ENCODE peak calls at places on chromosomes 2 and 18, in nine cellular contexts. Z is body of pancreas; V is stimulated activated CD4-positive, alpha-beta T cell treated with anti-CD3 and anti-CD28 coated beads, Interleukin-1b, Interleukin-23, amount 100 ng/mL, for 24 hours; G is activated CD4-positive, alpha-beta T cell treated with anti-CD3 and anti-CD28 coated beads, Interleukin-2, amount 50 U/mL, for 1 hour; D is GM12878; S is SK-N-DZ; O is BE2C; I is type B pancreatic cell; Y is KG1. R is an unnamed sample.

GRCh38 chr2:99648115-99648850 is 158.5 kb upstream of the REV1 start:
- DNase-seq in Z (no peak), V (no peak), G (no peak), D (no peak), S (no peak), O (no peak), I (no peak), Y (no peak), R (no peak)

GRCh38 chr18:55778731-55779460 is 190.9 kb upstream of the TCF4 start:
- DNase-seq in Z (no peak), V (no peak), G (no peak), D (no peak), S (no peak), O (no peak), I (no peak), Y (peak; percentile 18), R (no peak)

GRCh38 chr2:152573168-152573567 is 144.1 kb downstream of the PRPF40A start:
- DNase-seq in Z (no peak), V (peak; percentile 2), G (no peak), D (peak; percentile 70), S (no peak), O (no peak), I (no peak), Y (no peak), R (peak; percentile 60)

GRCh38 chr18:22551536-22552151 is 133.9 kb upstream of the CTAGE1 start:
- DNase-seq in Z (peak; percentile 30), V (no peak), G (no peak), D (no peak), S (no peak), O (no peak), I (no peak), Y (no peak), R (no peak)

GRCh38 chr2:128091691-128092050 is 671 bp downstream of the UGGT1 start:
- DNase-seq in Z (no peak), V (peak; percentile 1), G (peak; percentile 2), D (no peak), S (no peak), O (no peak), I (no peak), Y (no peak), R (peak; percentile 52)

GRCh38 chr2:239292956-239293355 is 107.9 kb downstream of the HDAC4 start:
- DNase-seq in Z (peak; percentile 4), V (no peak), G (no peak), D (no peak), S (no peak), O (no peak), I (no peak), Y (no peak), R (no peak)

GRCh38 chr2:240925576-240926515 is 19.7 kb downstream of the CROCC2 start:
- DNase-seq in Z (peak; percentile 5), V (no peak), G (no peak), D (no peak), S (no peak), O (peak; percentile 11), I (peak; percentile 68), Y (no peak), R (no peak)

GRCh38 chr2:165803123-165803760 is 9.2 kb upstream of the GALNT3 start:
- DNase-seq in Z (no peak), V (no peak), G (no peak), D (no peak), S (no peak), O (no peak), I (no peak), Y (no peak), R (no peak)

GRCh38 chr2:182330451-182331325 is 96.1 kb downstream of the PDE1A start:
- DNase-seq in Z (no peak), V (no peak), G (no peak), D (no peak), S (no peak), O (no peak), I (no peak), Y (no peak), R (no peak)

GRCh38 chr18:77133920-77134496 is 1.4 kb upstream of the MBP start:
- DNase-seq in Z (no peak), V (no peak), G (no peak), D (no peak), S (no peak), O (peak; percentile 42), I (peak; percentile 48), Y (peak; percentile 32), R (no peak)

GRCh38 chr2:132669854-132670103 is 226 bp downstream of the LYPD1 start:
- DNase-seq in Z (peak; percentile 30), V (no peak), G (no peak), D (no peak), S (no peak), O (no peak), I (no peak), Y (no peak), R (no peak)

GRCh38 chr2:145108959-145109710 is 589.2 kb upstream of the ZEB2 start:
- DNase-seq in Z (no peak), V (no peak), G (no peak), D (no peak), S (no peak), O (no peak), I (no peak), Y (no peak), R (no peak)

GRCh38 chr2:47034973-47035609 is 119.5 kb upstream of the MCFD2 start:
- DNase-seq in Z (peak; percentile 33), V (no peak), G (no peak), D (peak; percentile 33), S (no peak), O (no peak), I (no peak), Y (peak; percentile 22), R (no peak)

GRCh38 chr18:79399275-79400081 is 3.7 kb downstream of the NFATC1 start:
- DNase-seq in Z (no peak), V (no peak), G (peak; percentile 36), D (no peak), S (no peak), O (no peak), I (no peak), Y (no peak), R (no peak)

GRCh38 chr18:76437011-76437410 is 58.0 kb downstream of the ZNF516 start:
- DNase-seq in Z (no peak), V (no peak), G (no peak), D (no peak), S (no peak), O (no peak), I (peak; percentile 44), Y (no peak), R (no peak)

GRCh38 chr2:191666733-191667132 is 11.2 kb upstream of the NABP1 start:
- DNase-seq in Z (no peak), V (no peak), G (no peak), D (peak; percentile 79), S (no peak), O (no peak), I (no peak), Y (no peak), R (no peak)

GRCh38 chr2:119810039-119810630 is 50.4 kb downstream of the PTPN4 start:
- DNase-seq in Z (no peak), V (no peak), G (no peak), D (no peak), S (no peak), O (no peak), I (no peak), Y (no peak), R (no peak)

GRCh38 chr2:96264086-96264485 is 1.7 kb downstream of the TMEM127 start:
- DNase-seq in Z (no peak), V (no peak), G (no peak), D (no peak), S (no peak), O (no peak), I (no peak), Y (no peak), R (no peak)

GRCh38 chr18:8609711-8610441 is 639 bp downstream of the RAB12 start:
- DNase-seq in Z (peak; percentile 23), V (no peak), G (no peak), D (no peak), S (peak; percentile 12), O (peak; percentile 11), I (no peak), Y (peak; percentile 26), R (peak; percentile 61)

GRCh38 chr18:32438173-32438572 is 32.5 kb downstream of the GAREM1 start:
- DNase-seq in Z (peak; percentile 9), V (no peak), G (no peak), D (no peak), S (peak; percentile 62), O (no peak), I (no peak), Y (no peak), R (no peak)

GRCh38 chr2:239831272-239831731 is 193.8 kb downstream of the NDUFA10 start:
- DNase-seq in Z (no peak), V (no peak), G (no peak), D (no peak), S (no peak), O (peak; percentile 39), I (peak; percentile 64), Y (no peak), R (peak; percentile 42)

GRCh38 chr2:37326285-37326684 is 1.7 kb upstream of the PRKD3 start:
- DNase-seq in Z (peak; percentile 34), V (no peak), G (no peak), D (no peak), S (no peak), O (no peak), I (no peak), Y (no peak), R (no peak)

GRCh38 chr2:229572434-229573338 is 141.7 kb downstream of the DNER start:
- DNase-seq in Z (no peak), V (no peak), G (no peak), D (no peak), S (no peak), O (no peak), I (no peak), Y (no peak), R (no peak)

GRCh38 chr2:128710770-128711169 is 392.1 kb upstream of the HS6ST1 start:
- DNase-seq in Z (no peak), V (no peak), G (no peak), D (no peak), S (no peak), O (no peak), I (no peak), Y (peak; percentile 71), R (no peak)

GRCh38 chr2:29223851-29224692 is 108.9 kb downstream of the CLIP4 start:
- DNase-seq in Z (peak; percentile 20), V (no peak), G (no peak), D (no peak), S (no peak), O (peak; percentile 50), I (no peak), Y (no peak), R (no peak)

GRCh38 chr2:135059577-135059976 is 7.5 kb downstream of the RAB3GAP1 start:
- DNase-seq in Z (no peak), V (no peak), G (no peak), D (no peak), S (no peak), O (no peak), I (no peak), Y (no peak), R (no peak)

GRCh38 chr2:139165599-139165998 is 385.4 kb upstream of the NXPH2 start:
- DNase-seq in Z (no peak), V (no peak), G (no peak), D (no peak), S (no peak), O (no peak), I (no peak), Y (no peak), R (no peak)

GRCh38 chr2:240396623-240397541 is 38.6 kb upstream of the GPC1 start:
- DNase-seq in Z (peak; percentile 3), V (no peak), G (no peak), D (no peak), S (no peak), O (peak; percentile 4), I (peak; percentile 63), Y (no peak), R (no peak)

GRCh38 chr2:41791523-41791922 is 256.3 kb upstream of the PKDCC start:
- DNase-seq in Z (peak; percentile 28), V (no peak), G (no peak), D (no peak), S (no peak), O (no peak), I (no peak), Y (no peak), R (no peak)

GRCh38 chr18:31297248-31297647 is 20.7 kb upstream of the DSG1 start:
- DNase-seq in Z (no peak), V (no peak), G (no peak), D (no peak), S (no peak), O (no peak), I (no peak), Y (no peak), R (no peak)

GRCh38 chr2:205925373-205926337 is 160.3 kb downstream of the INO80D start:
- DNase-seq in Z (peak; percentile 80), V (peak; percentile 62), G (peak; percentile 65), D (no peak), S (peak; percentile 71), O (peak; percentile 86), I (peak; percentile 89), Y (peak; percentile 51), R (peak; percentile 85)